ENCODE peak calls at places on chromosomes 5 and 9, in seven cellular contexts. L is kidney, B is uterus, Y is tibial artery, R is cardiac fibroblast, C is prostate gland, Q is cardiac muscle cell. J is an unnamed sample.
A peak's percentile ranks its signal among the peaks of the same experiment; 100 is the strongest.

GRCh38 chr5:115979628-115980041 is 17.4 kb downstream of the LVRN start:
- DNase-seq in L (no peak), R (peak; percentile 74), Y (no peak), B (no peak), Q (peak; percentile 72), C (no peak), J (peak; percentile 82)

GRCh38 chr9:130043654-130044623 is 950 bp upstream of the FNBP1 start:
- DNase-seq in L (peak; percentile 86), C (peak; percentile 36), B (peak; percentile 75), R (peak; percentile 83), Q (peak; percentile 83), Y (peak; percentile 86), J (no peak)

GRCh38 chr5:156677963-156678362 is 172.1 kb upstream of the PPP1R2B start:
- DNase-seq in L (no peak), Q (no peak), B (no peak), C (no peak), Y (no peak), R (no peak), J (no peak)

GRCh38 chr5:1805736-1806135 is 4.5 kb downstream of the NDUFS6 start:
- DNase-seq in Y (peak; percentile 31), L (no peak), C (no peak), R (no peak), Q (no peak), B (no peak), J (no peak)

GRCh38 chr5:132054697-132055440 is 5.6 kb upstream of the IL3 start:
- DNase-seq in Q (no peak), C (no peak), R (no peak), L (peak; percentile 58), Y (no peak), B (no peak), J (no peak)

GRCh38 chr9:5762421-5762820 is 70.5 kb downstream of the ERMP1 start:
- DNase-seq in Q (no peak), Y (no peak), B (no peak), L (no peak), C (no peak), R (no peak), J (no peak)

GRCh38 chr5:157371655-157372471 is 88.2 kb upstream of the NIPAL4 start:
- DNase-seq in B (no peak), Y (no peak), C (no peak), L (no peak), R (peak; percentile 34), Q (no peak), J (no peak)

GRCh38 chr9:93668261-93668871 is 92.0 kb downstream of the PHF2 start:
- DNase-seq in R (no peak), Q (no peak), C (no peak), Y (peak; percentile 51), B (no peak), L (peak; percentile 48), J (no peak)

GRCh38 chr5:172533058-172533398 is 78.7 kb upstream of the SH3PXD2B start:
- DNase-seq in R (no peak), C (no peak), B (no peak), L (no peak), Y (no peak), Q (no peak), J (no peak)

GRCh38 chr5:96195053-96195452 is 233.4 kb upstream of the ELL2 start:
- DNase-seq in Y (no peak), C (no peak), B (no peak), L (no peak), R (peak; percentile 30), Q (peak; percentile 28), J (no peak)

GRCh38 chr5:378301-378891 is 56.9 kb downstream of the AHRR start:
- DNase-seq in Q (no peak), Y (peak; percentile 52), R (no peak), C (no peak), B (peak; percentile 3), L (peak; percentile 26), J (no peak)

GRCh38 chr5:15116996-15117395 is 245.4 kb upstream of the ANKH start:
- DNase-seq in R (no peak), C (no peak), L (no peak), B (no peak), Y (no peak), Q (no peak), J (no peak)

GRCh38 chr9:129058965-129059795 is 21.7 kb upstream of the DOLPP1 start:
- DNase-seq in C (no peak), R (peak; percentile 29), Q (peak; percentile 34), L (no peak), Y (no peak), B (no peak), J (no peak)

GRCh38 chr5:68823301-68823700 is 270.5 kb upstream of the SLC30A5 start:
- DNase-seq in L (no peak), Y (no peak), R (no peak), C (no peak), B (no peak), Q (no peak), J (no peak)

GRCh38 chr5:87403409-87403808 is 9.3 kb downstream of the CCNH start:
- DNase-seq in R (no peak), Y (no peak), B (no peak), C (no peak), Q (no peak), L (no peak), J (no peak)

GRCh38 chr9:105994970-105995369 is 300.6 kb downstream of the TMEM38B start:
- DNase-seq in Y (no peak), B (no peak), L (no peak), R (no peak), C (no peak), Q (no peak), J (no peak)

GRCh38 chr9:89139450-89139849 is 39.2 kb downstream of the SHC3 start:
- DNase-seq in Y (no peak), C (no peak), Q (peak; percentile 69), L (no peak), R (peak; percentile 68), B (no peak), J (no peak)

GRCh38 chr5:97550164-97550563 is 367.1 kb upstream of the RIOK2 start:
- DNase-seq in C (no peak), L (no peak), R (peak; percentile 37), Q (peak; percentile 37), Y (no peak), B (no peak), J (no peak)

GRCh38 chr9:119811030-119811429 is 441.8 kb upstream of the BRINP1 start:
- DNase-seq in L (no peak), Y (peak; percentile 62), Q (no peak), B (no peak), C (no peak), R (no peak), J (no peak)

GRCh38 chr5:1325870-1326546 is 18.9 kb downstream of the CLPTM1L start:
- DNase-seq in L (peak; percentile 77), Y (no peak), R (no peak), Q (no peak), B (peak; percentile 6), C (no peak), J (no peak)

DNA sequence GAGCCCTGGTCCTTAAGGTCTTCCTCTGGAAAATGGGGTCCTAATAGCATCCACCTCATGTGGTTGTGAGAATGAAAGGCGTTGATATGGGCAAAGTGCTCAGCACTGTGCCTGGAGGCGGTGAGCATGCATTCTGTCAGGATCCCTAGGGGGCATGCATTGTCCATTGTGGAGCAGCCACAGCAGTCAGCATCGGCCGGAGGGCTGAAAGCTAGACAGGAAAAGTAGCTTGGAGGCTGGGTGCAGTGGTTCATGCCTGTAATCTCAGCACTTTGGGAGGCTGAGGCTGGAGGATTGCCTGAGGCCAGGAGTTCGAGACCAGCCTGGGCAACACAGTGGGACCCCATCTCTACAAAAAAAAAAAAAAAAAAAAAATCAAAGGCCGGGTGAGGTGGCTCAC is 122.2 kb downstream of the LHX2 start:
- DNase-seq in B (no peak), Y (peak; percentile 73), L (no peak), R (peak; percentile 70), C (no peak), Q (peak; percentile 69), J (no peak)
- TF ChIP-seq CTCF in B (peak; percentile 8), Y (no peak), L (peak; percentile 43), R (peak; percentile 50), C (no peak), Q (peak; percentile 38), J (peak; percentile 49)

GRCh38 chr9:137077758-137078693 is 709 bp downstream of the UAP1L1 start:
- DNase-seq in B (no peak), C (no peak), R (no peak), Q (peak; percentile 13), L (peak; percentile 86), Y (no peak), J (no peak)

GRCh38 chr9:137079401-137079787 is 2.1 kb downstream of the UAP1L1 start:
- DNase-seq in Y (no peak), B (no peak), R (no peak), L (no peak), C (no peak), Q (no peak), J (no peak)

GRCh38 chr9:137077010-137077747 is at the start of gene UAP1L1:
- DNase-seq in Q (peak; percentile 65), B (peak; percentile 70), L (peak; percentile 95), Y (peak; percentile 88), R (peak; percentile 73), C (peak; percentile 78), J (no peak)

GRCh38 chr9:137080260-137081122 is 3.2 kb downstream of the UAP1L1 start:
- DNase-seq in Y (no peak), B (no peak), L (no peak), Q (no peak), R (no peak), C (no peak), J (no peak)

DNA sequence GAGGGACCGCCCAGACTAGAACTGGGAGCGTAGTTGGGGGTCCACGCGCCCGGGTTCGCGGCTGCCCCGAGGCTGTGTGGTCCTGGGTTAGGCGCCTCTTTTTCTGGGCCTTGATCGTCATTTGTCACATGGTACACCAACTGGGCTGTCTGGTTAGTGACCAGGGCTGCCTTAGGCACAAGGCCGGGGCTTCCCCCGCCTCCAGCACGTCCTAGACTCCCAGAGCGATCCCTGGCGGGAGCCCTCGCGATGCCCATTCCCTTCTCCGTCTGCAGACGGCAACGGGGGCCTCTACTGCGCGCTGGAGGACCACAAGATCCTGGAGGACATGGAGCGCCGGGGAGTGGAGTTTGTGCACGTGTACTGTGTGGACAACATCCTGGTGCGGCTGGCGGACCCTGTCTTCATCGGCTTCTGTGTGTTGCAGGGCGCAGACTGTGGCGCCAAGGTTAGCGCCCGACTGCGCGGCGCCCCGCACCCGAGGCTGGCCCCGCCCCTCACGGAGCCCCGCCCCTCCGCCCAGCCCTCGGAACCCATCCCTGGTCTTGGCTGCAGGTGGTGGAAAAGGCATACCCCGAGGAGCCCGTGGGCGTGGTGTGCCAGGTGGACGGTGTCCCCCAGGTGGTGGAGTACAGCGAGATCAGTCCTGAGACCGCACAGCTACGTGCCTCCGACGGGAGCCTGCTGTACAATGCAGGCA is 1.5 kb downstream of the UAP1L1 start:
- DNase-seq in B (no peak), C (no peak), Y (no peak), R (no peak), Q (no peak), L (no peak), J (no peak)
- H3K4me3 ChIP-seq in B (no peak overlapping the region), C (no peak overlapping the region), Y (no peak overlapping the region), R (peak overlapping the region; percentile 87), Q (peak overlapping the region; percentile 40), L (peak overlapping the region; percentile 61), J (peak overlapping the region; percentile 73)

GRCh38 chr9:117021881-117022280 is 334.8 kb downstream of the TRIM32 start:
- DNase-seq in C (no peak), R (no peak), Q (no peak), Y (no peak), B (no peak), L (no peak), J (no peak)
- TF ChIP-seq CTCF in C (no peak), R (no peak), Q (no peak), Y (no peak), B (no peak), L (no peak), J (no peak)

GRCh38 chr5:19987594-19988345 is at the start of gene CDH18:
- DNase-seq in C (peak; percentile 6), R (peak; percentile 50), L (peak; percentile 68), Q (peak; percentile 45), Y (peak; percentile 56), B (no peak), J (peak; percentile 6)
- H3K4me3 ChIP-seq in C (peak within 1 kb of the TSS; percentile 4), R (peak within 1 kb of the TSS; percentile 14), L (peak within 1 kb of the TSS; percentile 38), Q (peak within 1 kb of the TSS; percentile 31), Y (no peak within 1 kb of the TSS), B (no peak within 1 kb of the TSS), J (peak within 1 kb of the TSS; percentile 54)